ENCODE peak calls at places on chromosomes 7 and 10, in four cellular contexts. I, O, L and W are unnamed samples. For H3K9me1 and H3K27me3, the result is how much of the 10 kb centered on the place peaks cover.

GRCh38 chr10:10394933-10395658 is 622.6 kb upstream of the CELF2 start:
- DNase-seq in L (no peak), O (no peak), I (peak), W (no peak)

GRCh38 chr10:119290301-119291036 is 83.1 kb downstream of the GRK5 start:
- DNase-seq in L (no peak), O (no peak), I (no peak), W (no peak)

GRCh38 chr7:818031-818699 is 14.1 kb upstream of the SUN1 start:
- DNase-seq in O (no peak), L (peak), I (peak), W (no peak)

GRCh38 chr10:88979153-88979562 is 11.4 kb upstream of the FAS start:
- DNase-seq in I (peak), L (no peak), O (no peak), W (peak)

GRCh38 chr10:30747633-30748032 is 118.1 kb upstream of the LYZL2 start:
- DNase-seq in O (no peak), L (no peak), I (peak), W (no peak)

GRCh38 chr7:129757991-129758390 is 146.5 kb downstream of the NRF1 start:
- DNase-seq in O (no peak), L (no peak), I (no peak), W (no peak)

GRCh38 chr10:60894816-60895215 is 49.2 kb downstream of the RHOBTB1 start:
- DNase-seq in O (no peak), L (no peak), I (no peak), W (no peak)

GRCh38 chr10:100304414-100304813 is 17.9 kb upstream of the BLOC1S2 start:
- DNase-seq in I (no peak), L (no peak), O (no peak), W (no peak)

GRCh38 chr7:150405584-150406310 is 26.6 kb downstream of the ZNF775 start:
- DNase-seq in O (peak), I (peak), L (no peak), W (no peak)

GRCh38 chr7:54831644-54832095 is 72.7 kb upstream of the SEC61G start:
- DNase-seq in L (no peak), I (no peak), O (no peak), W (peak)

GRCh38 chr10:104054430-104054829 is 31.2 kb downstream of the COL17A1 start:
- DNase-seq in I (peak), O (no peak), L (peak), W (peak)

GRCh38 chr10:62437696-62438095 is 63.5 kb downstream of the ZNF365 start:
- DNase-seq in I (peak), O (peak), L (peak), W (no peak)

GRCh38 chr10:70985824-70986336 is 97.5 kb upstream of the PCBD1 start:
- DNase-seq in I (no peak), L (no peak), O (no peak), W (peak)

GRCh38 chr7:44163591-44163990 is 22.5 kb upstream of the MYL7 start:
- DNase-seq in L (no peak), O (no peak), I (peak), W (peak)

GRCh38 chr10:17206210-17206709 is 4.8 kb upstream of the TRDMT1 start:
- DNase-seq in L (peak), O (no peak), I (peak), W (no peak)

GRCh38 chr7:48664241-48664640 is 260.1 kb upstream of the CDC14C start:
- DNase-seq in I (no peak), L (no peak), O (no peak), W (no peak)

GRCh38 chr10:659710-660141 is 29.7 kb downstream of the DIP2C start:
- DNase-seq in O (no peak), L (peak), I (peak), W (no peak)

DNA sequence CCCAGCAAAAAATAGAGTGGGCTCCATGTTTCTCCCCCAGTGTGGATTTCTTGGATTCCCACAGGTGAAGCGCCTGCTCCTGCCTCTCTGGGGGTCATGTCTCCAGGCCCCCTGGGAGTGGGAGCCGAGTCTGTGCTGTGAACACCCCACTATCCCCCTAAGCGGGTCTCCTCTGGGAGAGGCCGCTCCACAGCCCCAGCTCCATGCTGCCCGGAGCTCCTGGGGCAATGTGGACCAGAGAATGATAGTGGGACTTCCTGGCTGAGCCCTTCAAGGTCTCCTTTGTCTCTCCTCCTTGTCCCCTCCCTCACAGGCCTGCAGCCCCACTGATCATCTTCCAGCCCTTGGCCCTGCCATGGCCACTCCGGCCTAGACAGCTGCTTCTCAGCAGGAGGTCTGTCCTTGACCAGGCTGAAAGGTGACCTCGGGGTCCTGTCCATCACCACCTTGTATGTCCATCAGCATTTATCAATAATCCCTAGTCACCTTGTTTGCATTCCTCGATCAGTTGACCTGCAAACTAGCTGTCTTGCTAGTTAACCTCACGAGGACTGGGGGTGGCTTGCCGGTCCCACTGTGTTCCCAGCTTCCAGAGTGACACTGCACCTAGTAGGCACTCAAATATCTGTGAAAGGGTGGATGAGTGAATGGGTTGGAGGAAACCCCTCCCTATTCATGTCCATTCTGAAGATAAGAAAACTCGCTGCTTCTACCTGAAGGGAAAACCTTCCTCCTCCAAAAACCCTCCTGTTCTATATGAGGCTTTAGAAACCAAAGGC is 776 bp upstream of the CALML3 start:
- DNase-seq in O (no peak), I (no peak), L (no peak), W (no peak)
- H2AFZ ChIP-seq in O (peak), I (no peak), L (no peak), W (no peak)

GRCh38 chr7:110863258-110863657 is 227.7 kb upstream of the LRRN3 start:
- DNase-seq in I (no peak), O (no peak), L (no peak), W (no peak)

GRCh38 chr7:110856704-110857103 is 234.2 kb upstream of the LRRN3 start:
- DNase-seq in L (no peak), O (no peak), I (peak), W (no peak)

GRCh38 chr7:110857106-110857505 is 233.8 kb upstream of the LRRN3 start:
- DNase-seq in O (no peak), L (no peak), I (no peak), W (no peak)

DNA sequence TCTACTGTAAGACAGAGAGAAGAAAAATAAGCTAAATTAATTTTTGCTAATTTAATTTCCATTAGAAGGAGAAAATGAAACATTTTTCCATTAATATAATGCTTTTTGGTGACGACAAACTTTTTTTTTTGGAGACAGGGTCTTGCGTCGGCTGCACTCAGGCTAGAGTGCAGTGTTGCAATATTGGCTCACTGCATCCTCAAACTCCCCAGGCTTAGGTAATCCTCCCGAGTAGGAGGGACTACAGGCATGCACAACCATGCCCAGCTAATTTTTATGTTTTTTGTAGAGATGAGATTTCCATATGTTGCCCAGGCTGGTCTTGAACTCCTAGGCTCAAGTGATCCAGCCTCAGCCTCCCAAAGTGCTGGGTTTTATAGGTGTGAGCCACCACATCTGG is 229.8 kb upstream of the LRRN3 start:
- DNase-seq in L (no peak), I (no peak), O (no peak), W (no peak)
- H3K9me1 ChIP-seq in L (under half), I (under half), O (under half), W (under half)

GRCh38 chr7:37421820-37422219 is 26.8 kb downstream of the ELMO1 start:
- DNase-seq in L (no peak), I (no peak), O (no peak), W (no peak)

GRCh38 chr7:37420931-37421330 is 27.7 kb downstream of the ELMO1 start:
- DNase-seq in L (peak), O (no peak), I (no peak), W (no peak)

GRCh38 chr7:37418381-37418780 is 30.3 kb downstream of the ELMO1 start:
- DNase-seq in L (no peak), O (no peak), I (no peak), W (no peak)

GRCh38 chr7:37416739-37417474 is 31.8 kb downstream of the ELMO1 start:
- DNase-seq in L (no peak), O (no peak), I (no peak), W (no peak)

GRCh38 chr7:37419496-37419895 is 29.2 kb downstream of the ELMO1 start:
- DNase-seq in O (no peak), I (no peak), L (no peak), W (no peak)
- H3K27me3 ChIP-seq in O (under half), I (under half), L (under half), W (under half)

GRCh38 chr7:98398567-98399372 is 2.1 kb downstream of the BAIAP2L1 start:
- DNase-seq in I (no peak), O (no peak), L (no peak), W (no peak)
- H2AFZ ChIP-seq in I (peak), O (peak), L (no peak), W (no peak)

DNA sequence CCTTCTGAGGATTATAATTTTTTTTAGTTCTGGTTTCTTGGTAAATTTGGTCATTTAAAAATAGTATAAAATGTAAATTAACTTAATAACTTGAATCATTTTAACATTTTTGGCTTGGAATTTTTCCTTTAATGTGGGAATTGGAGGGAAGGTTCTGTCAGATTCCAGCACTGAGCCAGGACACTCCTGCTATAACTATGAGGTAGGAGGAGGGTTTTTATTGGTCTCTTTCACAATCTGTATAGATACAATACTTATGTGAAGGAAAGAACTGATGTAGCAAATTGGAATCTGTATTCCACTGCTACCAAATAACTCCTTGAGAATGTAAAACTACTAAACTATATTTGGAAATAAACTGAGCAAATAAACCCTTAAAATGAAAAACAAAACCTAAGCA is 3.2 kb downstream of the PRKG1 start:
- DNase-seq in L (no peak), O (no peak), I (no peak), W (no peak)
- H3K9me1 ChIP-seq in L (under half), O (under half), I (under half), W (under half)

DNA sequence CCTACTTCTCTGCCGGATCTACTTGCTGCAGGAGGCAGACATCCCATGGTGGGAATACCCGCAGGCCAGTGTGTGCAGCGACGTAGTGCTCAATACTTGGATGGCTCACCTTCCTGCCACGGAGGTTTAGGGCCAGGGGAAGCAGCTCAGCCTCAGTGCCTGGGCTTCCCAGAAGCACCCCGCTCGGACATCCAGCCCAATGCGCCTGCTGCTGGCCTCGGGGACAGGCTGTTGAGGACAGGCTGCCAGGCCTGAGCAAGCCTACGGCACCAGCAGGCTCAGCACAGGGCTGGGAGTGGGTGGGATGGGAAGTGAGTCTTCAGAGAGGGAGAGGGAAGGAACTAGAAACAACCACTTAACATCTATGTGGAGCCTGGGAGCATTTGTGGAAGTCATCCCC is 441.3 kb upstream of the MGMT start:
- DNase-seq in L (no peak), I (no peak), O (no peak), W (no peak)
- H3K27me3 ChIP-seq in L (under half), I (under half), O (under half), W (under half)

DNA sequence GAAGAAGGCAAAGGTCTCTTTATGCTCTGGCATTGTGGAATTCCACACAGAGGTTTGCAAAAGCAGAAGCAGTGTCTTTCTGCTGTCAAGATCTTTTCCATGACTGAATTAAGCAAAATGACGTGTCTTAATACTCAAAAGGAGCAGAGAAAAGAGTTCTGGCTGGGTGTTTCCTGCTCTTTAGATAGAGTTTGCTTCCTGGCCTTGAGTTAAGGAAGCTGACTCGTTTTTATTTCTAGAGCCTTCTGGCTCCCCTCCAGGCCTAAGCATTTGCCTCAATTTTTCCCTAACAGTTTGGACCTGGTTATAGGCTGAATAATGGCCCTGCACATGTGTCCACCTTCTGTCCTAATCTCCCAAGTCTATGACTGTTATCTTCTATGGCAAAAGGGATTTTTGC is 21.6 kb downstream of the TAS2R41 start:
- DNase-seq in O (no peak), L (peak), I (peak), W (no peak)
- H2AFZ ChIP-seq in O (peak), L (no peak), I (no peak), W (no peak)

DNA sequence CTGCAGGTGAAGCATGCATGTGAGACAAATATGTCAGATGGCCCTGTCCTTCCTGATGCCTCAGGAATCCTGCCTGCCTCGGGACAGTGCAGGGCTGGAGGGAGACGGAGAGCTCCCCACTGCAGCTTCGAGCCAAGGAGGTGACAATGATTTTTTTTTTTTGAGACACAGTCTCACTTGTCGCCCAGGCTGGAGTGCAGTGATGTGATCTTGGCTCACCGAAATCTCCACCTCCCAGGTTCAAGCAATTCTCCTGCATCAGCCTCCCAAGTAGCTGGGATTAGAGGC is 68.8 kb downstream of the OAT start:
- DNase-seq in I (no peak), L (no peak), O (no peak), W (no peak)
- H3K9me1 ChIP-seq in I (under half), L (under half), O (under half), W (under half)

GRCh38 chr7:32947420-32947983 is 9.7 kb upstream of the FKBP9 start:
- DNase-seq in I (no peak), L (no peak), O (no peak), W (no peak)

GRCh38 chr7:32941181-32941995 is 15.9 kb upstream of the FKBP9 start:
- DNase-seq in L (peak), O (no peak), I (no peak), W (no peak)

GRCh38 chr7:32941996-32942782 is 15.1 kb upstream of the FKBP9 start:
- DNase-seq in L (peak), I (peak), O (peak), W (no peak)

GRCh38 chr7:32942783-32943653 is 14.2 kb upstream of the FKBP9 start:
- DNase-seq in O (peak), L (peak), I (peak), W (no peak)

GRCh38 chr7:32943654-32944030 is 13.6 kb upstream of the FKBP9 start:
- DNase-seq in I (no peak), O (no peak), L (no peak), W (no peak)
- H3K27me3 ChIP-seq in I (under half), O (under half), L (under half), W (under half)